ENCODE peak calls at places on chromosome 4, in five cellular contexts. N, C, Y, F and T are unnamed samples.
A peak's percentile ranks its signal among the peaks of the same experiment; 100 is the strongest.

GRCh38 chr4:111806331-111806730 is 338.9 kb upstream of the FAM241A start:
- DNase-seq in N (no peak), C (peak; percentile 23), Y (no peak), F (no peak), T (no peak)

GRCh38 chr4:53777244-53777984 is 186.1 kb upstream of the LNX1 start:
- DNase-seq in N (no peak), C (no peak), Y (no peak), F (peak; percentile 50), T (no peak)

GRCh38 chr4:103853627-103854026 is 133.8 kb upstream of the TACR3 start:
- DNase-seq in N (no peak), C (no peak), Y (no peak), F (no peak), T (no peak)

GRCh38 chr4:76897522-76898384 is at the start of gene SOWAHB:
- DNase-seq in N (peak; percentile 89), C (peak; percentile 92), Y (no peak), F (peak; percentile 28), T (peak; percentile 93)

GRCh38 chr4:152696764-152697250 is 17.0 kb upstream of the TMEM154 start:
- DNase-seq in N (no peak), C (no peak), Y (no peak), F (no peak), T (peak; percentile 22)

GRCh38 chr4:78784255-78784654 is 8.1 kb downstream of the BMP2K start:
- DNase-seq in N (no peak), C (no peak), Y (no peak), F (peak; percentile 55), T (no peak)

GRCh38 chr4:165079476-165079875 is 25.8 kb downstream of the TRIM75 start:
- DNase-seq in N (no peak), C (peak; percentile 76), Y (no peak), F (no peak), T (peak; percentile 54)

GRCh38 chr4:5812506-5813229 is 80.2 kb downstream of the CRMP1 start:
- DNase-seq in N (peak; percentile 71), C (no peak), Y (no peak), F (peak; percentile 79), T (peak; percentile 11)

GRCh38 chr4:156779774-156780173 is 191.8 kb downstream of the PDGFC start:
- DNase-seq in N (no peak), C (no peak), Y (no peak), F (peak; percentile 41), T (no peak)

GRCh38 chr4:147808447-147808846 is 76.6 kb downstream of the ARHGAP10 start:
- DNase-seq in N (no peak), C (no peak), Y (no peak), F (no peak), T (no peak)

GRCh38 chr4:184891765-184892164 is 66.0 kb upstream of the ACSL1 start:
- DNase-seq in N (no peak), C (peak; percentile 40), Y (no peak), F (no peak), T (no peak)

GRCh38 chr4:173243321-173243720 is 74.7 kb downstream of the GALNT7 start:
- DNase-seq in N (no peak), C (no peak), Y (no peak), F (peak; percentile 39), T (no peak)

GRCh38 chr4:133775881-133776280 is 425.7 kb downstream of the PABPC4L start:
- DNase-seq in N (no peak), C (no peak), Y (no peak), F (no peak), T (no peak)

GRCh38 chr4:30473225-30473624 is 246.9 kb upstream of the PCDH7 start:
- DNase-seq in N (no peak), C (no peak), Y (no peak), F (no peak), T (no peak)

GRCh38 chr4:13892739-13893105 is 265.2 kb upstream of the BOD1L1 start:
- DNase-seq in N (no peak), C (no peak), Y (no peak), F (no peak), T (no peak)

GRCh38 chr4:81905966-81906365 is 434.3 kb upstream of the RASGEF1B start:
- DNase-seq in N (no peak), C (no peak), Y (no peak), F (no peak), T (no peak)

GRCh38 chr4:158481811-158482210 is 39.9 kb upstream of the RXFP1 start:
- DNase-seq in N (no peak), C (no peak), Y (no peak), F (no peak), T (no peak)

GRCh38 chr4:90904018-90904417 is 776.8 kb downstream of the CCSER1 start:
- DNase-seq in N (no peak), C (no peak), Y (no peak), F (no peak), T (no peak)

GRCh38 chr4:25862411-25863346 is at the start of gene SEL1L3:
- DNase-seq in N (peak; percentile 26), C (peak; percentile 77), Y (no peak), F (peak; percentile 66), T (peak; percentile 86)

GRCh38 chr4:186657766-186658165 is 65.9 kb downstream of the FAT1 start:
- DNase-seq in N (no peak), C (no peak), Y (no peak), F (no peak), T (no peak)

GRCh38 chr4:2626231-2626630 is 89.8 kb downstream of the FAM193A start:
- DNase-seq in N (no peak), C (no peak), Y (no peak), F (no peak), T (no peak)

GRCh38 chr4:74217365-74217764 is 59.4 kb downstream of the MTHFD2L start:
- DNase-seq in N (no peak), C (no peak), Y (no peak), F (no peak), T (no peak)

GRCh38 chr4:101419324-101420135 is 72.2 kb upstream of the PPP3CA start:
- DNase-seq in N (no peak), C (no peak), Y (no peak), F (no peak), T (no peak)

GRCh38 chr4:184328022-184328736 is 110.5 kb upstream of the ENPP6 start:
- DNase-seq in N (no peak), C (no peak), Y (peak; percentile 66), F (no peak), T (no peak)

GRCh38 chr4:25694466-25694865 is 38.8 kb downstream of the SLC34A2 start:
- DNase-seq in N (no peak), C (no peak), Y (no peak), F (no peak), T (no peak)

GRCh38 chr4:26729027-26729426 is 131.6 kb upstream of the STIM2 start:
- DNase-seq in N (no peak), C (no peak), Y (no peak), F (no peak), T (no peak)

GRCh38 chr4:178426871-178427270 is 984.6 kb upstream of the AGA start:
- DNase-seq in N (no peak), C (no peak), Y (no peak), F (no peak), T (no peak)

GRCh38 chr4:170145120-170145519 is 55.4 kb upstream of the AADAT start:
- DNase-seq in N (no peak), C (no peak), Y (no peak), F (no peak), T (no peak)

GRCh38 chr4:15718959-15719358 is 16.1 kb downstream of the BST1 start:
- DNase-seq in N (no peak), C (peak; percentile 46), Y (no peak), F (no peak), T (no peak)

GRCh38 chr4:1722551-1723071 is 1.3 kb downstream of the TACC3 start:
- DNase-seq in N (no peak), C (peak; percentile 29), Y (no peak), F (no peak), T (peak; percentile 54)

GRCh38 chr4:151468715-151469696 is 60.0 kb downstream of the FHIP1A start:
- DNase-seq in N (no peak), C (no peak), Y (no peak), F (no peak), T (no peak)

GRCh38 chr4:101332424-101332823 is 14.9 kb downstream of the PPP3CA start:
- DNase-seq in N (no peak), C (no peak), Y (no peak), F (no peak), T (no peak)